ENCODE peak calls at places on chromosomes 13 and 19, in six cellular contexts. F is K562, N is HCT116, M is Panc1, R is upper lobe of left lung, P is HepG2. T is an unnamed sample.

GRCh38 chr13:98372886-98373285 is 195.8 kb upstream of the RNF113B start:
- ATAC-seq in F (no peak), N (no peak), P (no peak), M (no peak), R (no peak), T (no peak)

GRCh38 chr13:47875206-47875605 is 125.9 kb downstream of the SUCLA2 start:
- ATAC-seq in P (no peak), N (no peak), F (no peak), R (no peak), M (no peak), T (no peak)

GRCh38 chr19:38293281-38293680 is 10.8 kb upstream of the C19orf33 start:
- ATAC-seq in R (no peak), P (no peak), F (no peak), M (no peak), N (no peak), T (no peak)

GRCh38 chr13:110017379-110017778 is 231.0 kb upstream of the IRS2 start:
- ATAC-seq in N (peak; percentile 91), P (no peak), F (no peak), R (peak; percentile 44), M (no peak), T (peak; percentile 44)

GRCh38 chr13:97600438-97601080 is 166.6 kb downstream of the RAP2A start:
- ATAC-seq in N (no peak), P (no peak), M (no peak), R (no peak), F (no peak), T (no peak)

GRCh38 chr13:60047943-60048342 is 115.8 kb downstream of the DIAPH3 start:
- ATAC-seq in P (peak; percentile 27), M (no peak), F (no peak), R (no peak), N (no peak), T (no peak)

GRCh38 chr13:46641274-46642081 is 88.5 kb downstream of the LRCH1 start:
- ATAC-seq in R (peak; percentile 12), N (no peak), F (no peak), P (no peak), M (no peak), T (peak; percentile 17)

GRCh38 chr19:17107546-17108452 is 32.2 kb downstream of the MYO9B start:
- ATAC-seq in M (peak; percentile 97), N (peak; percentile 97), P (no peak), R (peak; percentile 80), F (no peak), T (peak; percentile 98)

GRCh38 chr13:99796175-99796819 is 175.3 kb downstream of the ZIC5 start:
- ATAC-seq in M (no peak), R (no peak), F (peak; percentile 69), P (peak; percentile 67), N (peak; percentile 27), T (no peak)

GRCh38 chr19:23925285-23925684 is 10.6 kb downstream of the ZNF726 start:
- ATAC-seq in M (no peak), P (no peak), R (no peak), N (no peak), F (no peak), T (no peak)

GRCh38 chr19:15836345-15836594 is 20.8 kb upstream of the OR10H1 start:
- ATAC-seq in F (no peak), M (peak; percentile 11), R (no peak), P (peak; percentile 11), N (no peak), T (no peak)

GRCh38 chr13:45781553-45782326 is 69.8 kb downstream of the SIAH3 start:
- ATAC-seq in R (no peak), P (no peak), N (no peak), F (no peak), M (no peak), T (no peak)

GRCh38 chr13:73671011-73671410 is 463.2 kb downstream of the KLF12 start:
- ATAC-seq in R (no peak), M (no peak), P (no peak), F (no peak), N (no peak), T (no peak)

GRCh38 chr13:43939149-43939548 is 59.4 kb downstream of the LACC1 start:
- ATAC-seq in M (no peak), F (no peak), P (no peak), N (no peak), R (no peak), T (no peak)

GRCh38 chr19:51330366-51330765 is 11.6 kb downstream of the VSIG10L start:
- ATAC-seq in M (no peak), P (no peak), R (no peak), N (no peak), F (no peak), T (no peak)

GRCh38 chr19:5054551-5055456 is 85.9 kb downstream of the KDM4B start:
- ATAC-seq in F (no peak), P (no peak), R (no peak), N (no peak), M (no peak), T (no peak)

GRCh38 chr19:47122359-47123335 is 8.0 kb upstream of the SAE1 start:
- ATAC-seq in M (peak; percentile 91), R (peak; percentile 60), N (peak; percentile 72), F (no peak), P (peak; percentile 84), T (no peak)

GRCh38 chr13:48826039-48826438 is 149.7 kb upstream of the FNDC3A start:
- ATAC-seq in R (peak; percentile 43), P (no peak), M (no peak), F (no peak), N (no peak), T (no peak)

GRCh38 chr13:113938716-113939115 is 35.2 kb downstream of the C13orf46 start:
- ATAC-seq in P (no peak), N (no peak), F (no peak), M (no peak), R (no peak), T (no peak)

GRCh38 chr19:18473003-18473705 is 35.2 kb upstream of the ISYNA1 start:
- ATAC-seq in F (no peak), M (no peak), N (no peak), P (no peak), R (no peak), T (no peak)

GRCh38 chr19:38921420-38922274 is 8.9 kb downstream of the SARS2 start:
- ATAC-seq in R (no peak), M (no peak), N (no peak), P (no peak), F (no peak), T (no peak)

GRCh38 chr19:33235996-33236350 is 10.3 kb upstream of the SLC7A10 start:
- ATAC-seq in R (no peak), P (no peak), M (no peak), N (no peak), F (no peak), T (no peak)

GRCh38 chr19:9966024-9966423 is 29.7 kb upstream of the OLFM2 start:
- ATAC-seq in R (no peak), N (no peak), P (no peak), M (no peak), F (no peak), T (no peak)

GRCh38 chr13:51541809-51542258 is 42.4 kb upstream of the WDFY2 start:
- ATAC-seq in R (no peak), N (no peak), M (peak; percentile 60), P (peak; percentile 30), F (peak; percentile 71), T (no peak)

GRCh38 chr19:17346109-17346671 is 8.8 kb downstream of the GTPBP3 start:
- ATAC-seq in P (peak; percentile 90), R (peak; percentile 90), N (peak; percentile 94), F (peak; percentile 99), M (peak; percentile 93), T (peak; percentile 78)

DNA sequence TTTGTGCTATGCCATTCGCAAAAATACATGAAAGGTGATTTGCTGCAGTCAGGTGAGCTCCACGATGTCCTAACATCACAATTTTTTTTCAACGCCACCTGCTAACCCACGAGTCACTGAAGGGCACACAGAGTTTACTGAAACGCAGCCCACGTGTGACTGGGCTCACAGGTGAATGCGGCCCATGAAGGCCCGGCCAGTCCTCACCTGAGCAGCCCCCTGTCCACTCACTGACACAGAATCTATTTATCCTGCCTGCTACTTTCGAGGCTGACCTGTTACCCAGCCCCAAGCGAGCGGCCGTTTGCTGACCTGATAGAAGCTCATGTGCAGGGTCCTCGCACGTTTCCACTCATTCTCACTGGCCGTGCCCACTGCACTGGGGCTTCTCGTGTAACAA is 121.9 kb upstream of the SOX1 start:
- ATAC-seq in P (no peak), N (no peak), R (no peak), F (no peak), M (no peak), T (no peak)
- H3K9me3 ChIP-seq in P (peaks cover 8% of the 10 kb centered on the region), N (no peaks in the 10 kb centered on the region), R (no peaks in the 10 kb centered on the region), F (no peaks in the 10 kb centered on the region), M (no peaks in the 10 kb centered on the region), T (no peaks in the 10 kb centered on the region)

GRCh38 chr13:38947049-38947448 is 43.6 kb downstream of the STOML3 start:
- ATAC-seq in M (no peak), F (no peak), R (no peak), P (no peak), N (no peak), T (no peak)
- TF ChIP-seq POLR2AphosphoS5 in M (no peak), F (no peak), R (no peak), P (no peak), N (no peak), T (no peak)

GRCh38 chr19:57546513-57546912 is 13.2 kb downstream of the ZNF550 start:
- ATAC-seq in R (no peak), N (no peak), F (no peak), M (no peak), P (no peak), T (no peak)

GRCh38 chr19:57552432-57552831 is 7.2 kb downstream of the ZNF550 start:
- ATAC-seq in P (no peak), R (no peak), M (no peak), F (no peak), N (no peak), T (no peak)
- H3K9me3 ChIP-seq in P (peaks cover 9% of the 10 kb centered on the region), R (peaks cover 39% of the 10 kb centered on the region), M (peaks cover 28% of the 10 kb centered on the region), F (peaks cover 3% of the 10 kb centered on the region), N (no peaks in the 10 kb centered on the region), T (no peaks in the 10 kb centered on the region)

GRCh38 chr13:42040730-42041016 is 7.8 kb upstream of the DGKH start:
- ATAC-seq in P (peak; percentile 6), F (no peak), M (peak; percentile 36), N (no peak), R (no peak), T (no peak)

GRCh38 chr13:42039946-42040729 is 8.3 kb upstream of the DGKH start:
- ATAC-seq in R (peak; percentile 93), M (peak; percentile 85), P (peak; percentile 82), F (peak; percentile 87), N (peak; percentile 72), T (peak; percentile 92)

GRCh38 chr13:42039457-42039945 is 8.9 kb upstream of the DGKH start:
- ATAC-seq in F (no peak), P (peak; percentile 18), R (no peak), M (peak; percentile 8), N (peak; percentile 15), T (peak; percentile 8)

GRCh38 chr13:42041684-42042035 is 6.8 kb upstream of the DGKH start:
- ATAC-seq in N (peak; percentile 28), F (peak; percentile 73), M (peak; percentile 68), P (peak; percentile 84), R (peak; percentile 67), T (peak; percentile 23)

DNA sequence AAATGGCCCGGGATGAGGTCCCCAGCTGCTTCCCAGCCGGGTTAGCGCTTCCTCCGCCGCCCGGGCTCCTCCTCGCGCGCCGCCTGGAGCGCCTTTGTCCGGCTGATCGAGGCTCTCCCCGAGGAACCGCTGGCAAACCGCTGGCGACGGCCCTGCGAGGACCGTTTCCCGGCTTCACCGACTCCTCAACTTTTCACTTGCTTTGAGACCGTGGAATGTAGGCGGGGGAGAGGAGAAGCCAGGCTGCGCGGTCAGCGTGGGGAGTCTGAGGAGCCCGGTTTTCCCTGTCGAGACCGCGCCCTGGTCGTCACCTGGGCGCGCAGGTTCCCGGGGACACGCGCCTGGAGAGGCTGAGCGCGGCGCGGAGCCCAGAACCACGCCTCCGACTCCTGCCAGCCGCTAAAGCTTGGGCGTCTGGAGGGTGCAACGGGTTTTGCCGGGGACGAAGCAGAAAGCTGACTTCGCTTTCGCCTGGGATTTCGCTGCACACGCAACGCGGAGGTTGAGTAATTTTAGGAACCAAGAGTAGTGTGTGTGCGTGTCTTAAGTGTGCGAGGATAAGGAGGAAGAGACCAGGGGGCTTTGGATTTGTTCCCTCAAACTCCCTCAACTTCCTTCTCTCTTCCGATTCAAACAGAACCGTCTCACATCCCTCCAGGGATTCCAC is 7.3 kb upstream of the DGKH start:
- ATAC-seq in N (peak; percentile 68), P (peak; percentile 39), F (peak; percentile 55), R (peak; percentile 66), M (peak; percentile 72), T (peak; percentile 11)
- TF ChIP-seq POLR2AphosphoS5 in N (no peak), P (no peak), F (no peak), R (no peak), M (no peak), T (no peak)

T was measured in gastroesophageal sphincter.